ENCODE peak calls at places on chromosomes 11 and 22, in nine cellular contexts. One of them, this sample, is unnamed.

GRCh38 chr11:125902927-125903752 is at the start of gene PUS3:
- DNase-seq in HCT116: peak
- DNase-seq in prostate gland: peak
- DNase-seq in testis: peak
- DNase-seq in A549: peak
- DNase-seq in body of pancreas: peak
- DNase-seq in heart left ventricle: peak
- DNase-seq in IMR-90: peak
- DNase-seq in stomach: peak
- DNase-seq in this sample: peak

GRCh38 chr11:72582206-72583176 is 91.7 kb downstream of the PDE2A start:
- DNase-seq in prostate gland: no peak
- DNase-seq in A549: no peak
- DNase-seq in heart left ventricle: no peak
- DNase-seq in testis: no peak
- DNase-seq in IMR-90: no peak
- DNase-seq in stomach: no peak
- DNase-seq in HCT116: no peak
- DNase-seq in body of pancreas: no peak
- DNase-seq in this sample: no peak

GRCh38 chr11:22433066-22433450 is 94.9 kb downstream of the SLC17A6 start:
- DNase-seq in A549: no peak
- DNase-seq in HCT116: no peak
- DNase-seq in IMR-90: no peak
- DNase-seq in testis: no peak
- DNase-seq in heart left ventricle: no peak
- DNase-seq in stomach: no peak
- DNase-seq in body of pancreas: no peak
- DNase-seq in prostate gland: no peak
- DNase-seq in this sample: no peak

GRCh38 chr11:76646882-76647534 is 23.5 kb downstream of the LRRC32 start:
- DNase-seq in heart left ventricle: no peak
- DNase-seq in prostate gland: no peak
- DNase-seq in HCT116: no peak
- DNase-seq in stomach: no peak
- DNase-seq in A549: no peak
- DNase-seq in testis: no peak
- DNase-seq in body of pancreas: no peak
- DNase-seq in IMR-90: no peak
- DNase-seq in this sample: no peak

GRCh38 chr11:121112498-121113455 is 11.7 kb downstream of the TECTA start:
- DNase-seq in testis: peak
- DNase-seq in prostate gland: peak
- DNase-seq in heart left ventricle: peak
- DNase-seq in body of pancreas: peak
- DNase-seq in HCT116: peak
- DNase-seq in A549: peak
- DNase-seq in stomach: peak
- DNase-seq in IMR-90: peak
- DNase-seq in this sample: peak

GRCh38 chr11:61168858-61169257 is 7.6 kb upstream of the VPS37C start:
- DNase-seq in IMR-90: no peak
- DNase-seq in HCT116: no peak
- DNase-seq in prostate gland: no peak
- DNase-seq in stomach: no peak
- DNase-seq in A549: no peak
- DNase-seq in testis: no peak
- DNase-seq in body of pancreas: no peak
- DNase-seq in heart left ventricle: no peak
- DNase-seq in this sample: no peak

GRCh38 chr11:62560566-62561103 is 13.1 kb downstream of the EEF1G start:
- DNase-seq in stomach: peak
- DNase-seq in heart left ventricle: peak
- DNase-seq in body of pancreas: peak
- DNase-seq in testis: peak
- DNase-seq in A549: peak
- DNase-seq in prostate gland: peak
- DNase-seq in HCT116: peak
- DNase-seq in IMR-90: peak
- DNase-seq in this sample: peak

GRCh38 chr11:116890193-116890592 is 52.8 kb upstream of the APOA1 start:
- DNase-seq in HCT116: no peak
- DNase-seq in heart left ventricle: no peak
- DNase-seq in body of pancreas: no peak
- DNase-seq in IMR-90: peak
- DNase-seq in testis: no peak
- DNase-seq in prostate gland: no peak
- DNase-seq in stomach: no peak
- DNase-seq in A549: no peak
- DNase-seq in this sample: no peak

GRCh38 chr11:7448126-7448525 is 37.2 kb upstream of the OLFML1 start:
- DNase-seq in stomach: no peak
- DNase-seq in IMR-90: no peak
- DNase-seq in prostate gland: no peak
- DNase-seq in HCT116: no peak
- DNase-seq in A549: no peak
- DNase-seq in heart left ventricle: no peak
- DNase-seq in testis: no peak
- DNase-seq in body of pancreas: no peak
- DNase-seq in this sample: no peak

GRCh38 chr11:95892892-95893570 is 30.9 kb downstream of the MTMR2 start:
- DNase-seq in prostate gland: no peak
- DNase-seq in heart left ventricle: no peak
- DNase-seq in A549: no peak
- DNase-seq in stomach: no peak
- DNase-seq in HCT116: no peak
- DNase-seq in IMR-90: no peak
- DNase-seq in body of pancreas: no peak
- DNase-seq in testis: no peak
- DNase-seq in this sample: no peak

GRCh38 chr11:75728992-75729391 is 11.4 kb downstream of the MOGAT2 start:
- DNase-seq in body of pancreas: no peak
- DNase-seq in prostate gland: no peak
- DNase-seq in HCT116: no peak
- DNase-seq in heart left ventricle: no peak
- DNase-seq in testis: no peak
- DNase-seq in A549: no peak
- DNase-seq in stomach: no peak
- DNase-seq in IMR-90: no peak
- DNase-seq in this sample: no peak

GRCh38 chr11:119907122-119907933 is 178.3 kb upstream of the NECTIN1 start:
- DNase-seq in HCT116: no peak
- DNase-seq in stomach: peak
- DNase-seq in body of pancreas: peak
- DNase-seq in testis: no peak
- DNase-seq in prostate gland: no peak
- DNase-seq in IMR-90: no peak
- DNase-seq in heart left ventricle: no peak
- DNase-seq in A549: no peak
- DNase-seq in this sample: no peak

DNA sequence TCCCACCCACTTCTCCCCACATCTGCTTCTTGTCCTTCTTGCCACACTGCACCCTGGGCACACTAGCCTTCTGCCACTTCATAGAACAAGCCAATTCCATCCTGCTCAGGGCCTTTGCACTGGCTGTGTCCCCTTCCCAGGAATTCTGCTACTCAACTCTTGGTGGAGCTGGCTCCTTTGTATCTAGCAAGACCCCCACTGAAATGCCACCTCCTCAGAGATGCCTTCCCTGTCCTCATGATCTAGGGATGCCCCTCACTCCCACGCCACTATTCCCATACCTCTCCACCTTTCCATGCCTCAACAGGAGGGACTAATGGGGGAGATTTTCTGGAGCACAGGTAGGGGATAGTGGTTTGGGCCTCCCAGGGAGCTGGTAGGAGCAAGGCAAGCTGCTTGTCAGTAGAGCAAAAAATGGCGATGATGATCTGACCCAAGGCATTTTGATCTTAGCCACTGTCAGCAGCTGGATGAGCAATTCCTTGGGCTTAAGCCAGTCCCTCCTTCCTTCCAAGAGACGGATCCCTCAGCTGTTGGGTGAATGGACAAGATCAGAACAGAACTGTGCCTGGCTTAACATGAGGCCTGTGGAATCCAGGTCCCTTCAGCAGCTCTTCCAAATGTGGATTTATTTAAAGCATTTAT is 4.1 kb upstream of the PRDM11 start:
- DNase-seq in A549: no peak
- DNase-seq in heart left ventricle: no peak
- DNase-seq in stomach: peak
- DNase-seq in testis: no peak
- DNase-seq in prostate gland: no peak
- DNase-seq in body of pancreas: no peak
- DNase-seq in HCT116: no peak
- DNase-seq in IMR-90: peak
- DNase-seq in this sample: no peak
- TF ChIP-seq POLR2A in A549: no peak
- TF ChIP-seq POLR2A in heart left ventricle: no peak
- TF ChIP-seq POLR2A in stomach: no peak
- TF ChIP-seq POLR2A in testis: no peak
- TF ChIP-seq POLR2A in prostate gland: no peak
- TF ChIP-seq POLR2A in body of pancreas: no peak
- TF ChIP-seq POLR2A in HCT116: no peak
- TF ChIP-seq POLR2A in IMR-90: no peak
- TF ChIP-seq POLR2A in this sample: no peak

GRCh38 chr22:24180316-24181087 is 785 bp upstream of the SUSD2 start:
- DNase-seq in A549: no peak
- DNase-seq in HCT116: no peak
- DNase-seq in prostate gland: no peak
- DNase-seq in IMR-90: no peak
- DNase-seq in heart left ventricle: peak
- DNase-seq in stomach: no peak
- DNase-seq in body of pancreas: no peak
- DNase-seq in testis: no peak
- DNase-seq in this sample: no peak
- H3K27ac ChIP-seq in A549: peak
- H3K27ac ChIP-seq in HCT116: peak
- H3K27ac ChIP-seq in prostate gland: no peak
- H3K27ac ChIP-seq in IMR-90: no peak
- H3K27ac ChIP-seq in heart left ventricle: peak
- H3K27ac ChIP-seq in stomach: peak
- H3K27ac ChIP-seq in body of pancreas: no peak
- H3K27ac ChIP-seq in testis: no peak
- H3K27ac ChIP-seq in this sample: no peak

DNA sequence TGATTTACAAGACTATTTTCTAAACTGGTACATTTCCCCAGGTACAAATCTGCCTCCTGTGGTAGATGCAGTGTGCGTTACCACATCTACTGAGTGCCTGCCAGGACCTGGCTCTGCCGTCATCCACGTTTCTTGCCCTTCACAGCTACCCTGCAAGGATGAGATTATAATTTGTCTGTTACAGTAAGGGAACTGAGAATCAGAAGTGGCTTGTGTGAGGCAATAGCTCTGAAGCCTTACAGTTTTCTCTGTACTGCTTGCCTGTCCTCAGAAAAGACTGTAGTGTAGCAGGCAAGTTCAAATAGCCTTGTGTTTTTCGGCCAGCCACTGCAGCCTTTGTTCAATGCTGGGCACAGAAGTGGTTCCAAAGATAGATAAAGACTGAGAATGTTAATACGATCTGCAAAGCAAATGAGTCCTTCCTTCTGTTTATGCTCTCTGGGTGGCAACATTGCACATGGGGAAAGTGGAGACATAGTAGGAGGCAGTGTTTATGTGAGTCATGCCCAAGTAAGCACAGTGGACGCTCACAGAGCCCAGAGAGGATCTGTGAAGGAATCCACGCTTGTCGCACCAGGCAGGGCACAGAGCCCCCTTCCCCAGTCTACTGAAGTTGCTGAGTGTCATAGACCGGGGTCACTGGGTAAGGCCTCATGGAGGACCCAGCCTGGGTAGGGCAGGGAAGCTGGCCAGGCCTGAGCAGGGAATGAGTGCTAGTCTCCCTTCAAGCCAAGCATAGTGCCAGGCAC is 49.1 kb downstream of the MICAL2 start:
- DNase-seq in prostate gland: no peak
- DNase-seq in IMR-90: peak
- DNase-seq in testis: peak
- DNase-seq in A549: peak
- DNase-seq in stomach: no peak
- DNase-seq in HCT116: no peak
- DNase-seq in heart left ventricle: no peak
- DNase-seq in body of pancreas: no peak
- DNase-seq in this sample: no peak
- TF ChIP-seq POLR2A in prostate gland: no peak
- TF ChIP-seq POLR2A in IMR-90: peak
- TF ChIP-seq POLR2A in testis: no peak
- TF ChIP-seq POLR2A in A549: no peak
- TF ChIP-seq POLR2A in stomach: no peak
- TF ChIP-seq POLR2A in HCT116: no peak
- TF ChIP-seq POLR2A in heart left ventricle: no peak
- TF ChIP-seq POLR2A in body of pancreas: no peak
- TF ChIP-seq POLR2A in this sample: no peak

GRCh38 chr11:112587664-112588063 is 327.0 kb upstream of the PLET1 start:
- DNase-seq in HCT116: no peak
- DNase-seq in body of pancreas: no peak
- DNase-seq in prostate gland: no peak
- DNase-seq in heart left ventricle: no peak
- DNase-seq in IMR-90: no peak
- DNase-seq in testis: no peak
- DNase-seq in stomach: no peak
- DNase-seq in A549: no peak
- DNase-seq in this sample: no peak

GRCh38 chr11:112588252-112588668 is 327.6 kb upstream of the PLET1 start:
- DNase-seq in heart left ventricle: peak
- DNase-seq in stomach: peak
- DNase-seq in IMR-90: peak
- DNase-seq in A549: peak
- DNase-seq in prostate gland: peak
- DNase-seq in testis: peak
- DNase-seq in body of pancreas: peak
- DNase-seq in HCT116: peak
- DNase-seq in this sample: peak

GRCh38 chr11:112589132-112589531 is 328.5 kb upstream of the PLET1 start:
- DNase-seq in heart left ventricle: no peak
- DNase-seq in stomach: no peak
- DNase-seq in HCT116: no peak
- DNase-seq in IMR-90: no peak
- DNase-seq in A549: no peak
- DNase-seq in testis: no peak
- DNase-seq in prostate gland: no peak
- DNase-seq in body of pancreas: no peak
- DNase-seq in this sample: no peak

GRCh38 chr11:112593440-112593839 is 332.8 kb upstream of the PLET1 start:
- DNase-seq in HCT116: no peak
- DNase-seq in IMR-90: no peak
- DNase-seq in stomach: no peak
- DNase-seq in body of pancreas: no peak
- DNase-seq in A549: no peak
- DNase-seq in heart left ventricle: no peak
- DNase-seq in testis: no peak
- DNase-seq in prostate gland: no peak
- DNase-seq in this sample: no peak

DNA sequence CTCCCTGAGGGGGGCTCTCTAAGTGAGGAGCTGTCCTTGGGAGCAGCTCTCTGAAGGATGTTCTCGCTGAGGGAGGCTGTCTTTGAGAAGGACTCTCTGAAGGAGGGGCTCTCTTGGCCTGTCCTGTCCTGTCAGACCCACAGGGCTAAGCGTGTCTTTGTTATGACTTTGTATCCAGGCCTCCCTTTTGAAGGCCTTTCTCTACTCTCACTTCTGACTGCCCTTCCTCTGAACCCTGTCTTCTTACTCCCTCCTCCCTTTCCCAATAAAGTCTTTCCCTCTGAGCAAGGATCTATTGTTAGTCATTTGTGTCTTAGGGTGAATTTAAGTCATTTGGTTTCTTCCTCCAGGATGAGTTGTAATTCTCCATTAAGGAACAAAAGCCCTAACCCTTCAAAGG is 330.1 kb upstream of the PLET1 start:
- DNase-seq in A549: no peak
- DNase-seq in IMR-90: no peak
- DNase-seq in prostate gland: no peak
- DNase-seq in body of pancreas: no peak
- DNase-seq in stomach: no peak
- DNase-seq in heart left ventricle: no peak
- DNase-seq in testis: no peak
- DNase-seq in HCT116: no peak
- DNase-seq in this sample: no peak
- H3K27ac ChIP-seq in A549: no peak
- H3K27ac ChIP-seq in IMR-90: no peak
- H3K27ac ChIP-seq in prostate gland: peak
- H3K27ac ChIP-seq in body of pancreas: no peak
- H3K27ac ChIP-seq in stomach: no peak
- H3K27ac ChIP-seq in heart left ventricle: no peak
- H3K27ac ChIP-seq in testis: no peak
- H3K27ac ChIP-seq in HCT116: no peak
- H3K27ac ChIP-seq in this sample: no peak